ENCODE peak calls at places on chromosomes 16 and 17, in six cellular contexts. I, U, Y, V, R and M are unnamed samples.
A peak's percentile ranks its signal among the peaks of the same experiment; 100 is the strongest.

GRCh38 chr17:44001461-44001920 is 2.9 kb upstream of the NAGS start:
- DNase-seq in I (no peak), U (no peak), Y (no peak), V (no peak), R (no peak), M (no peak)

GRCh38 chr17:68497885-68498319 is 14.3 kb upstream of the PRKAR1A start:
- DNase-seq in I (no peak), U (no peak), Y (no peak), V (no peak), R (no peak), M (no peak)

GRCh38 chr17:44279586-44280344 is 11.8 kb upstream of the SLC4A1 start:
- DNase-seq in I (peak; percentile 96), U (peak; percentile 89), Y (peak; percentile 74), V (peak; percentile 91), R (peak; percentile 96), M (no peak)

GRCh38 chr16:67647111-67647651 is 2.2 kb downstream of the CARMIL2 start:
- DNase-seq in I (no peak), U (no peak), Y (no peak), V (no peak), R (no peak), M (no peak)

GRCh38 chr17:59617141-59617757 is 2.4 kb upstream of the CLTC start:
- DNase-seq in I (peak; percentile 54), U (peak; percentile 49), Y (no peak), V (no peak), R (no peak), M (no peak)

GRCh38 chr17:4710693-4711634 is 532 bp downstream of the ARRB2 start:
- DNase-seq in I (no peak), U (no peak), Y (no peak), V (no peak), R (no peak), M (no peak)

GRCh38 chr17:61227866-61228265 is 171.8 kb upstream of the TBX2 start:
- DNase-seq in I (no peak), U (no peak), Y (no peak), V (no peak), R (no peak), M (no peak)

GRCh38 chr17:36611345-36612072 is 10.1 kb downstream of the MRM1 start:
- DNase-seq in I (peak; percentile 77), U (no peak), Y (no peak), V (peak; percentile 85), R (no peak), M (no peak)

GRCh38 chr17:58572846-58573245 is 58.4 kb upstream of the MTMR4 start:
- DNase-seq in I (no peak), U (peak; percentile 21), Y (no peak), V (no peak), R (no peak), M (no peak)

GRCh38 chr16:81693467-81694303 is 85.4 kb upstream of the PLCG2 start:
- DNase-seq in I (peak; percentile 42), U (no peak), Y (no peak), V (peak; percentile 86), R (no peak), M (no peak)

GRCh38 chr16:50592996-50593395 is 44.8 kb downstream of the NKD1 start:
- DNase-seq in I (no peak), U (no peak), Y (no peak), V (no peak), R (no peak), M (no peak)

GRCh38 chr17:13671771-13672170 is 70.0 kb upstream of the HS3ST3A1 start:
- DNase-seq in I (peak; percentile 41), U (peak; percentile 45), Y (no peak), V (no peak), R (no peak), M (no peak)

GRCh38 chr17:39739885-39740356 is 2.2 kb downstream of the GRB7 start:
- DNase-seq in I (no peak), U (peak; percentile 81), Y (no peak), V (no peak), R (peak; percentile 69), M (no peak)

GRCh38 chr16:58862334-58863024 is 128.4 kb upstream of the GOT2 start:
- DNase-seq in I (no peak), U (peak; percentile 75), Y (no peak), V (no peak), R (peak; percentile 73), M (no peak)

GRCh38 chr16:5621826-5622225 is 524.2 kb upstream of the EEF2KMT start:
- DNase-seq in I (no peak), U (no peak), Y (no peak), V (no peak), R (no peak), M (no peak)

GRCh38 chr17:43092891-43093290 is 32.3 kb downstream of the BRCA1 start:
- DNase-seq in I (peak; percentile 56), U (no peak), Y (no peak), V (peak; percentile 5), R (no peak), M (no peak)

GRCh38 chr17:6069611-6070279 is 434 bp upstream of the WSCD1 start:
- DNase-seq in I (peak; percentile 27), U (no peak), Y (peak; percentile 51), V (no peak), R (no peak), M (no peak)

GRCh38 chr16:81327483-81328196 is 12.9 kb downstream of the GAN start:
- DNase-seq in I (no peak), U (no peak), Y (no peak), V (no peak), R (no peak), M (no peak)

GRCh38 chr17:78774456-78774855 is 7.6 kb downstream of the CYTH1 start:
- DNase-seq in I (no peak), U (no peak), Y (no peak), V (no peak), R (no peak), M (no peak)

GRCh38 chr17:39393732-39394131 is 7.7 kb downstream of the FBXL20 start:
- DNase-seq in I (no peak), U (no peak), Y (no peak), V (no peak), R (no peak), M (no peak)

GRCh38 chr16:68005786-68006286 is 6.6 kb upstream of the DPEP2 start:
- DNase-seq in I (no peak), U (peak; percentile 40), Y (no peak), V (no peak), R (no peak), M (no peak)

GRCh38 chr16:71288570-71288889 is 672 bp downstream of the CMTR2 start:
- DNase-seq in I (no peak), U (peak; percentile 0), Y (no peak), V (peak; percentile 10), R (no peak), M (no peak)

GRCh38 chr17:42155614-42156045 is 841 bp upstream of the RAB5C start:
- DNase-seq in I (peak; percentile 53), U (peak; percentile 84), Y (no peak), V (no peak), R (peak; percentile 79), M (no peak)

GRCh38 chr17:1641065-1641403 is 4.5 kb downstream of the SCARF1 start:
- DNase-seq in I (no peak), U (no peak), Y (no peak), V (no peak), R (no peak), M (no peak)

GRCh38 chr17:1644493-1645206 is 882 bp downstream of the SCARF1 start:
- DNase-seq in I (peak; percentile 69), U (no peak), Y (no peak), V (peak; percentile 73), R (no peak), M (no peak)

GRCh38 chr17:1645207-1646171 is at the start of gene SCARF1:
- DNase-seq in I (peak; percentile 55), U (peak; percentile 53), Y (no peak), V (no peak), R (peak; percentile 64), M (no peak)

GRCh38 chr17:1643999-1644492 is 1.5 kb downstream of the SCARF1 start:
- DNase-seq in I (no peak), U (no peak), Y (no peak), V (no peak), R (no peak), M (no peak)

GRCh38 chr17:1643293-1643998 is 2.1 kb downstream of the SCARF1 start:
- DNase-seq in I (no peak), U (peak; percentile 81), Y (peak; percentile 88), V (no peak), R (peak; percentile 96), M (peak; percentile 45)
- H2BK15ac ChIP-seq in I (peak overlapping the region; percentile 89), U (no peak overlapping the region), Y (no peak overlapping the region), V (no peak overlapping the region), R (no peak overlapping the region), M (peak overlapping the region; percentile 89)

DNA sequence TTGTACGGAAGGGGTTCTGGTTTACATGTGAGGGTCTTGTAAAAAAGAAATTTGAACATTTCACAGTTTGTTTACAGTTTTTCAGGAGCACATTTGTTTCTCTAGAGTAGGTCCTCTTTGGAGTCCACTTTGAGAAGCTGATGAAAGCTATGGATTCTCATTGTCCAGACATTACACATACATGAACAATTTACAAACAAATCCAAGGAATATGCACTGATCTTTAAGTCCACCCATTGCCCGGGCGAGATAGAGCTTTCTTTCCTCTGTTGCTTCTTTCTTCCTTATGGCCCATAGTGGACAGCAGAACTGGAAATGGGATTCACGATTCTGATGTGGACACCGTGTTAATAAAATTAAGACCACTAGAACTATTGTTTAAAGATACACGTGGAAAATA is 1.9 kb downstream of the DCAF7 start:
- DNase-seq in I (peak; percentile 50), U (no peak), Y (no peak), V (peak; percentile 52), R (no peak), M (no peak)
- H3K4ac ChIP-seq in I (no peak overlapping the region), U (no peak overlapping the region), Y (no peak overlapping the region), V (peak overlapping the region; percentile 1), R (no peak overlapping the region), M (no peak overlapping the region)

DNA sequence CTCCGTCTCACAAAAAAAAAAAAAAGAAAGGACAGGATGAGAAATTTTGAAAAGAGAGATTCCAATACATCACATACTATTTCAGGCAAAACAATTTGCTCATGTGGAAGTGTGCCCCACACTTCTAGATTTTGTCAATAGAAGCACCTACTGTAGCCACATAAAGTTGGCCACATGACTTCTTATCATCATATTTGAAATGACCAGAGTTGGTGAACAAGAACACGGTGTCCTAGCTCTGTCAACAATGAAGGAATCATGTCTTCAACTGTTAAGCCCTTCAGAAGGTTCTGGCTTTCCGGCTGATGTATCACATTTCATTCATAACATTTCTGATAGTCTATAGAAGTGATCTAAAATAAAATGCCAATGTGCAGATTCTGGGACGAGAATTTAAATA is 534.5 kb downstream of the TMEM114 start:
- DNase-seq in I (no peak), U (no peak), Y (no peak), V (no peak), R (no peak), M (no peak)
- H2BK15ac ChIP-seq in I (no peak overlapping the region), U (no peak overlapping the region), Y (no peak overlapping the region), V (no peak overlapping the region), R (no peak overlapping the region), M (no peak overlapping the region)

DNA sequence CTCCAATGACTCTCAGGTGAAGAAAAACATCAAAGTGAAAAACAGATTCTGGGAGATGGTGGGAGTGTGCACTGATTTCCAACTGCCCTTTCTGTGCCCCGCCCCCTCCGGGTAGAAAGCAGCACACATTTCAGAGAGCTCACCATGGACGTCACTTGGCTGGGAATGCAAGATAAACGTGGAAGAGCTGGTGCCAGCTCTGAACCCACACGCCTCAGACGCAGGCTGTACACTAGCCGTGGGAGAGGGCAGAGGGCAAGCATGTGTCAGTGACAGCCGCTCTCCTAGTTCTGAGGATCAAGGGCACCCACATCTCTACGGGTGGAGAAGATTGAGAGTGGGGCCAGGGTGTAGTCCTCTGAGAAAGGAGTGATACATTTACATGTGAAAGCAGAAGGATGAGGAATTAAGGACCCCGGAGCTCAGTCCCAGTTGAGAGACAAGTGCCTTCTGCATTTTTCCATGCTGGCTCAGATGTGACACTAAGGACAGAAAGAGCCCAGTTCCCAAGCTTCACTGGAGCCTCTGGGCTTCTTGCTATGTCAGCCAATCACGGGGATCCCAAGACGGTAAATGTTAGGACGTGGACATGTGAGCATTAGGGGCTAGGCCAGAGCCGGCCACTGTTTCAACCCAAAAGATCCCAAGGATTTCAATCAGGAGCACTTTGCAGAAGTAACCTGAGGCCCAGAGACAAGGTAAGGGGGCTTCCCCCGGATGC is 101.3 kb downstream of the ZFHX3 start:
- DNase-seq in I (no peak), U (no peak), Y (no peak), V (peak; percentile 20), R (no peak), M (no peak)
- H3K4ac ChIP-seq in I (no peak overlapping the region), U (no peak overlapping the region), Y (no peak overlapping the region), V (no peak overlapping the region), R (no peak overlapping the region), M (no peak overlapping the region)